ENCODE peak calls at places on chromosome 13, in four cellular contexts. O is progenitor cell of endocrine pancreas, X is lower leg skin, C is activated gamma-delta T cell treated with Interleukin-2 at 50 U/mL for 16 hours. N is an unnamed sample.

GRCh38 chr13:26658491-26658890 is 101.0 kb downstream of the WASF3 start:
- DNase-seq in O (no peak), X (no peak), C (no peak), N (no peak)

GRCh38 chr13:74715718-74716117 is 581.5 kb upstream of the KLF12 start:
- DNase-seq in O (no peak), C (no peak), X (no peak), N (no peak)

GRCh38 chr13:40666905-40667621 is 622 bp upstream of the FOXO1 start:
- DNase-seq in C (peak), O (peak), X (peak), N (no peak)

GRCh38 chr13:105167385-105167784 is 1368.1 kb downstream of the EFNB2 start:
- DNase-seq in O (no peak), X (no peak), C (no peak), N (no peak)

GRCh38 chr13:45683701-45684100 is 18.4 kb upstream of the CBY2 start:
- DNase-seq in O (no peak), X (no peak), C (no peak), N (no peak)

GRCh38 chr13:32261567-32261966 is 53.6 kb downstream of the ZAR1L start:
- DNase-seq in X (peak), O (no peak), C (no peak), N (no peak)

GRCh38 chr13:33363328-33363727 is 77.8 kb upstream of the STARD13 start:
- DNase-seq in C (no peak), O (no peak), X (no peak), N (no peak)

GRCh38 chr13:29861694-29862110 is 11.3 kb upstream of the UBL3 start:
- DNase-seq in X (no peak), O (no peak), C (no peak), N (no peak)

GRCh38 chr13:44899967-44900366 is 89.3 kb downstream of the NUFIP1 start:
- DNase-seq in O (no peak), X (no peak), C (no peak), N (no peak)

GRCh38 chr13:33016414-33017409 is at the start of gene KL:
- DNase-seq in O (peak), X (peak), C (no peak), N (no peak)

GRCh38 chr13:60759499-60759898 is 362.5 kb downstream of the TDRD3 start:
- DNase-seq in O (no peak), X (no peak), C (no peak), N (no peak)

GRCh38 chr13:42041684-42042035 is 6.8 kb upstream of the DGKH start:
- DNase-seq in C (no peak), X (peak), O (peak), N (no peak)

GRCh38 chr13:52903320-52903719 is 54.9 kb upstream of the PCDH8 start:
- DNase-seq in O (no peak), C (no peak), X (no peak), N (no peak)

GRCh38 chr13:104171132-104171531 is 1104.9 kb upstream of the SLC10A2 start:
- DNase-seq in C (no peak), O (no peak), X (no peak), N (no peak)

GRCh38 chr13:99280166-99280565 is 22.0 kb upstream of the GPR18 start:
- DNase-seq in O (no peak), C (no peak), X (no peak), N (no peak)

GRCh38 chr13:102814025-102814607 is 15.2 kb downstream of the BIVM start:
- DNase-seq in O (no peak), C (no peak), X (no peak), N (no peak)

N was measured in osteocyte.